ENCODE peak calls at places on chromosomes 1 and 21, in five cellular contexts. Y is stimulated activated CD4-positive, alpha-beta T cell treated with anti-CD3 and anti-CD28 coated beads, Interleukin-12 subunit alpha, Interleukin-12 subunit beta, amount 100 ng/mL, for 4 hours; O is stromal cell of bone marrow; M is posterior cingulate gyrus; R is CD8-positive, alpha-beta T cell. L is an unnamed sample.

GRCh38 chr1:92211166-92211565 is 6.5 kb upstream of the C1orf146 start:
- DNase-seq in R (no peak), O (peak; percentile 84), M (no peak), Y (no peak), L (peak; percentile 6)

GRCh38 chr1:243253927-243254232 is 1.2 kb downstream of the CEP170 start:
- DNase-seq in Y (no peak), O (no peak), R (no peak), M (no peak), L (no peak)

GRCh38 chr1:161487483-161487827 is 17.8 kb upstream of the FCGR2A start:
- DNase-seq in M (no peak), O (peak; percentile 77), R (no peak), Y (no peak), L (no peak)

GRCh38 chr1:66381626-66382275 is 152.2 kb upstream of the SGIP1 start:
- DNase-seq in M (no peak), Y (no peak), O (no peak), R (no peak), L (no peak)

GRCh38 chr1:27577504-27578188 is 26.3 kb downstream of the AHDC1 start:
- DNase-seq in Y (no peak), M (no peak), O (no peak), R (no peak), L (no peak)

GRCh38 chr1:229119161-229119560 is 151.8 kb upstream of the RAB4A start:
- DNase-seq in M (no peak), R (no peak), O (no peak), Y (no peak), L (no peak)

GRCh38 chr21:46213620-46214286 is 14.8 kb downstream of the LSS start:
- DNase-seq in Y (no peak), R (no peak), M (no peak), O (no peak), L (no peak)

GRCh38 chr1:42684139-42684538 is 1.9 kb downstream of the YBX1 start:
- DNase-seq in Y (no peak), R (no peak), M (no peak), O (no peak), L (no peak)

GRCh38 chr1:89274431-89274857 is 1.8 kb upstream of the GBP5 start:
- DNase-seq in O (peak; percentile 61), M (no peak), Y (no peak), R (no peak), L (peak; percentile 69)

GRCh38 chr21:21000576-21001175 is 2.5 kb downstream of the NCAM2 start:
- DNase-seq in Y (no peak), O (no peak), R (no peak), M (no peak), L (no peak)

GRCh38 chr1:70504821-70505193 is 93.7 kb downstream of the CTH start:
- DNase-seq in O (no peak), R (no peak), M (no peak), Y (no peak), L (no peak)

GRCh38 chr1:180580237-180580636 is 21.5 kb downstream of the OVAAL start:
- DNase-seq in R (no peak), Y (no peak), O (no peak), M (no peak), L (no peak)

GRCh38 chr1:152806576-152806975 is at the start of gene LCE1C:
- DNase-seq in M (no peak), R (no peak), O (no peak), Y (no peak), L (no peak)

GRCh38 chr21:44449473-44450363 is 5.6 kb upstream of the LRRC3 start:
- DNase-seq in M (peak; percentile 6), O (no peak), Y (no peak), R (no peak), L (no peak)

GRCh38 chr1:226568077-226568831 is 19.7 kb downstream of the STUM start:
- DNase-seq in O (no peak), Y (no peak), R (no peak), M (peak; percentile 54), L (no peak)

GRCh38 chr1:63984257-63984626 is 210.4 kb downstream of the ROR1 start:
- DNase-seq in R (no peak), Y (no peak), O (no peak), M (no peak), L (no peak)

GRCh38 chr21:18940791-18941190 is 537.2 kb upstream of the TMPRSS15 start:
- DNase-seq in O (no peak), R (no peak), M (no peak), Y (no peak), L (no peak)